ENCODE peak calls at places on chromosomes 7 and 10, in ten cellular contexts. R is ecto neural progenitor cell; I is AML-193; C is NT2/D1; Y is iPS DF 19.7; U is GM03348; G is naive B cell; H is nucleus accumbens; Q is stomach; T is stimulated activated CD4-positive, alpha-beta T cell treated with anti-CD3 and anti-CD28 coated beads, Interleukin-4, amount 100 ng/mL, for 1 hour. X is an unnamed sample.

GRCh38 chr7:284762-285722 is 4.9 kb upstream of the FOXL3 start:
- DNase-seq in C (no peak), G (no peak), H (no peak), U (no peak), Y (no peak), I (no peak), R (no peak), Q (no peak), T (no peak), X (no peak)

GRCh38 chr10:16545126-16545736 is 23.6 kb upstream of the C1QL3 start:
- DNase-seq in C (no peak), G (no peak), U (peak; percentile 78), R (no peak), H (no peak), Q (no peak), I (peak; percentile 32), Y (no peak), T (no peak), X (no peak)

GRCh38 chr7:18320971-18321567 is 174.5 kb upstream of the HDAC9 start:
- DNase-seq in Q (no peak), I (peak; percentile 60), U (peak; percentile 54), R (no peak), Y (peak; percentile 17), T (no peak), H (no peak), G (no peak), C (peak; percentile 50), X (no peak)

GRCh38 chr10:29600067-29600466 is 34.7 kb downstream of the SVIL start:
- DNase-seq in Q (no peak), H (no peak), I (no peak), Y (no peak), C (no peak), G (no peak), R (peak; percentile 10), T (no peak), U (no peak), X (peak; percentile 24)

GRCh38 chr7:1030444-1031070 is 13.8 kb upstream of the GPR146 start:
- DNase-seq in I (no peak), R (no peak), C (no peak), H (no peak), Y (no peak), Q (no peak), T (no peak), U (no peak), G (peak; percentile 46), X (no peak)

GRCh38 chr7:29413511-29414178 is 150.0 kb upstream of the PRR15 start:
- DNase-seq in C (no peak), R (no peak), G (no peak), I (no peak), U (no peak), Q (peak; percentile 72), T (no peak), H (no peak), Y (no peak), X (no peak)

GRCh38 chr7:30674420-30674819 is 7.8 kb downstream of the CRHR2 start:
- DNase-seq in U (no peak), R (no peak), C (no peak), I (no peak), H (no peak), Y (no peak), Q (no peak), T (no peak), G (no peak), X (no peak)

GRCh38 chr10:29620112-29620690 is 14.6 kb downstream of the SVIL start:
- DNase-seq in I (no peak), H (no peak), C (no peak), G (no peak), U (no peak), T (no peak), Y (no peak), R (no peak), Q (no peak), X (no peak)

GRCh38 chr7:150441524-150441923 is 8.9 kb upstream of the GIMAP8 start:
- DNase-seq in H (no peak), U (no peak), C (no peak), G (no peak), Q (no peak), R (no peak), I (no peak), Y (no peak), T (no peak), X (no peak)

GRCh38 chr10:98269435-98269912 is 1.5 kb upstream of the LOXL4 start:
- DNase-seq in Q (no peak), T (no peak), G (no peak), H (no peak), U (peak; percentile 96), C (peak; percentile 23), Y (no peak), R (peak; percentile 57), I (no peak), X (peak; percentile 96)

GRCh38 chr7:34260282-34260681 is 354.9 kb downstream of the BMPER start:
- DNase-seq in G (no peak), U (peak; percentile 87), Q (no peak), C (no peak), I (no peak), Y (no peak), R (no peak), T (no peak), H (no peak), X (peak; percentile 72)

GRCh38 chr7:95899919-95900513 is 127.7 kb downstream of the DYNC1I1 start:
- DNase-seq in T (no peak), G (no peak), Q (no peak), R (peak; percentile 49), U (no peak), H (no peak), I (peak; percentile 86), Y (no peak), C (no peak), X (no peak)

GRCh38 chr7:138338361-138338760 is 121.7 kb upstream of the TRIM24 start:
- DNase-seq in H (no peak), Y (no peak), T (no peak), G (no peak), I (no peak), Q (peak; percentile 77), U (no peak), R (no peak), C (no peak), X (peak; percentile 79)

GRCh38 chr10:50310560-50311174 is 59.4 kb upstream of the ASAH2 start:
- DNase-seq in R (peak; percentile 55), T (peak; percentile 23), C (peak; percentile 9), G (no peak), Q (no peak), H (no peak), I (peak; percentile 25), Y (peak; percentile 30), U (no peak), X (peak; percentile 11)